ENCODE peak calls at places on chromosomes 2 and 18, in eight cellular contexts. F is A549; U is AG04450; Z is ACHN; P is activated CD4-positive, alpha-beta T cell treated with anti-CD3 and anti-CD28 coated beads for 24 hours; H is central memory CD8-positive, alpha-beta T cell; I is H7; N is cardiac muscle cell. T is an unnamed sample.

GRCh38 chr18:46406539-46406932 is 250.5 kb downstream of the LOXHD1 start:
- DNase-seq in F (no peak), P (no peak), H (no peak), I (no peak), N (no peak), Z (no peak), U (no peak), T (peak)

GRCh38 chr18:26617151-26617554 is 68.8 kb upstream of the KCTD1 start:
- DNase-seq in P (no peak), N (peak), H (no peak), Z (peak), U (peak), F (peak), I (no peak), T (no peak)

GRCh38 chr18:11553098-11553940 is 56.1 kb upstream of the SLC35G4 start:
- DNase-seq in I (peak), N (peak), U (peak), P (peak), Z (peak), F (peak), H (no peak), T (peak)

GRCh38 chr18:57249896-57250295 is 102.5 kb upstream of the ST8SIA3 start:
- DNase-seq in I (no peak), Z (no peak), N (no peak), P (no peak), H (no peak), U (no peak), F (no peak), T (no peak)

GRCh38 chr18:41624461-41624860 is 330.6 kb upstream of the PIK3C3 start:
- DNase-seq in H (no peak), Z (no peak), N (no peak), F (no peak), P (no peak), U (no peak), I (no peak), T (no peak)

GRCh38 chr18:38464024-38464423 is 898.4 kb upstream of the CELF4 start:
- DNase-seq in F (no peak), P (no peak), N (no peak), H (no peak), I (no peak), Z (no peak), U (no peak), T (no peak)

GRCh38 chr2:64770137-64770780 is 116.5 kb upstream of the SERTAD2 start:
- DNase-seq in P (no peak), F (no peak), H (no peak), N (no peak), I (no peak), U (no peak), Z (no peak), T (peak)

GRCh38 chr2:10448646-10449480 is 736 bp upstream of the ODC1 start:
- DNase-seq in H (peak), F (peak), I (no peak), N (no peak), Z (peak), P (peak), U (peak), T (peak)

GRCh38 chr18:25176516-25177042 is 175.4 kb downstream of the ZNF521 start:
- DNase-seq in Z (no peak), H (no peak), P (no peak), F (no peak), N (no peak), I (no peak), U (no peak), T (no peak)

GRCh38 chr2:3406501-3406900 is 27.0 kb downstream of the TRAPPC12 start:
- DNase-seq in H (no peak), I (no peak), Z (no peak), U (no peak), N (no peak), F (no peak), P (no peak), T (no peak)